ENCODE peak calls at places on chromosomes 1 and 21, in six cellular contexts. D is thoracic aorta, K is A549, O is H7, Q is brain microvascular endothelial cell, I is ovary. F is an unnamed sample.

GRCh38 chr1:243962541-243962940 is 88.5 kb upstream of the ZBTB18 start:
- DNase-seq in I (no peak), O (no peak), K (no peak), D (no peak), Q (no peak), F (no peak)

GRCh38 chr1:70966018-70966638 is 81.5 kb downstream of the PTGER3 start:
- DNase-seq in O (no peak), I (no peak), D (no peak), K (no peak), Q (no peak), F (peak)

GRCh38 chr1:85344256-85344694 is 67.8 kb upstream of the BCL10 start:
- DNase-seq in O (peak), K (peak), D (no peak), Q (peak), I (no peak), F (peak)

GRCh38 chr1:162253790-162254189 is 122.9 kb downstream of the SPATA46 start:
- DNase-seq in O (no peak), Q (no peak), D (no peak), K (no peak), I (no peak), F (no peak)

GRCh38 chr21:10641107-10641506 is 119.7 kb downstream of the TPTE start:
- DNase-seq in D (no peak), I (no peak), K (no peak), O (no peak), Q (no peak), F (no peak)

GRCh38 chr1:224181453-224181810 is 1.6 kb upstream of the DEGS1 start:
- DNase-seq in O (no peak), Q (no peak), K (no peak), D (no peak), I (no peak), F (no peak)

GRCh38 chr21:34035619-34036354 is 37.6 kb upstream of the MRPS6 start:
- DNase-seq in O (no peak), Q (no peak), D (no peak), I (no peak), K (no peak), F (no peak)

GRCh38 chr1:43783671-43784205 is 76.4 kb downstream of the ST3GAL3 start:
- DNase-seq in D (no peak), I (no peak), K (peak), Q (no peak), O (no peak), F (peak)

GRCh38 chr1:116457944-116458343 is 84.9 kb downstream of the ATP1A1 start:
- DNase-seq in O (no peak), Q (no peak), I (no peak), D (no peak), K (no peak), F (no peak)

GRCh38 chr1:15418811-15419515 is 9.3 kb downstream of the EFHD2 start:
- DNase-seq in Q (peak), I (no peak), K (no peak), D (no peak), O (no peak), F (no peak)

GRCh38 chr1:14642712-14643111 is 44.2 kb downstream of the KAZN start:
- DNase-seq in K (no peak), Q (no peak), D (no peak), O (no peak), I (no peak), F (no peak)

GRCh38 chr1:218664385-218665170 is 319.4 kb downstream of the TGFB2 start:
- DNase-seq in I (no peak), K (peak), D (no peak), Q (no peak), O (no peak), F (no peak)

GRCh38 chr1:109432336-109432735 is 6.1 kb upstream of the PSMA5 start:
- DNase-seq in O (no peak), Q (no peak), I (no peak), K (no peak), D (no peak), F (no peak)

GRCh38 chr1:41950820-41951219 is 32.1 kb upstream of the HIVEP3 start:
- DNase-seq in D (no peak), K (no peak), O (no peak), I (no peak), Q (no peak), F (no peak)

GRCh38 chr21:26093094-26093493 is 77.5 kb downstream of the APP start:
- DNase-seq in Q (peak), D (no peak), I (no peak), O (no peak), K (no peak), F (peak)

GRCh38 chr1:201414051-201414738 is 7.3 kb downstream of the TNNI1 start:
- DNase-seq in I (no peak), Q (no peak), K (no peak), O (no peak), D (no peak), F (no peak)

GRCh38 chr1:91993256-91993655 is 36.5 kb upstream of the EPHX4 start:
- DNase-seq in I (no peak), K (no peak), O (no peak), Q (no peak), D (no peak), F (no peak)

GRCh38 chr1:109929588-109930251 is 19.1 kb downstream of the CSF1 start:
- DNase-seq in I (peak), O (peak), K (no peak), D (no peak), Q (no peak), F (no peak)

GRCh38 chr1:8764301-8764937 is 53.0 kb downstream of the RERE start:
- DNase-seq in K (no peak), Q (no peak), I (no peak), O (no peak), D (no peak), F (peak)

GRCh38 chr1:171868217-171868616 is 26.9 kb downstream of the DNM3 start:
- DNase-seq in I (no peak), Q (no peak), D (no peak), O (no peak), K (no peak), F (peak)

GRCh38 chr21:41638201-41638790 is 128.6 kb downstream of the RIPK4 start:
- DNase-seq in Q (no peak), D (no peak), K (no peak), O (no peak), I (no peak), F (no peak)

GRCh38 chr1:54606096-54606989 is 17.0 kb downstream of the FAM151A start:
- DNase-seq in D (no peak), I (no peak), O (no peak), K (no peak), Q (no peak), F (no peak)
- H3K4me3 ChIP-seq in D (no peak), I (no peak), O (no peak), K (no peak), Q (no peak), F (no peak)

GRCh38 chr1:230280054-230280795 is 145.9 kb downstream of the PGBD5 start:
- DNase-seq in K (no peak), D (no peak), I (no peak), Q (no peak), O (peak), F (no peak)

GRCh38 chr1:230280906-230281413 is 145.2 kb downstream of the PGBD5 start:
- DNase-seq in D (no peak), K (no peak), O (peak), Q (no peak), I (no peak), F (no peak)

GRCh38 chr1:230279583-230279945 is 146.6 kb downstream of the PGBD5 start:
- DNase-seq in I (no peak), D (no peak), Q (no peak), O (no peak), K (no peak), F (no peak)

GRCh38 chr1:230277201-230277771 is 148.8 kb downstream of the PGBD5 start:
- DNase-seq in O (peak), Q (no peak), D (no peak), K (no peak), I (peak), F (no peak)

GRCh38 chr1:230278871-230279582 is 147.1 kb downstream of the PGBD5 start:
- DNase-seq in I (no peak), Q (no peak), O (no peak), D (no peak), K (no peak), F (no peak)
- H3K4me3 ChIP-seq in I (no peak), Q (no peak), O (no peak), D (no peak), K (no peak), F (no peak)

GRCh38 chr1:205041121-205041758 is 1.8 kb upstream of the CNTN2 start:
- DNase-seq in I (no peak), D (no peak), K (no peak), Q (no peak), O (no peak), F (no peak)

GRCh38 chr1:205043866-205044265 is 854 bp downstream of the CNTN2 start:
- DNase-seq in D (no peak), Q (no peak), O (peak), K (no peak), I (no peak), F (no peak)

GRCh38 chr1:205044745-205045144 is 1.7 kb downstream of the CNTN2 start:
- DNase-seq in I (no peak), O (peak), Q (no peak), K (no peak), D (no peak), F (no peak)

GRCh38 chr1:205041998-205042910 is 758 bp upstream of the CNTN2 start:
- DNase-seq in D (no peak), I (no peak), K (no peak), O (no peak), Q (no peak), F (no peak)

DNA sequence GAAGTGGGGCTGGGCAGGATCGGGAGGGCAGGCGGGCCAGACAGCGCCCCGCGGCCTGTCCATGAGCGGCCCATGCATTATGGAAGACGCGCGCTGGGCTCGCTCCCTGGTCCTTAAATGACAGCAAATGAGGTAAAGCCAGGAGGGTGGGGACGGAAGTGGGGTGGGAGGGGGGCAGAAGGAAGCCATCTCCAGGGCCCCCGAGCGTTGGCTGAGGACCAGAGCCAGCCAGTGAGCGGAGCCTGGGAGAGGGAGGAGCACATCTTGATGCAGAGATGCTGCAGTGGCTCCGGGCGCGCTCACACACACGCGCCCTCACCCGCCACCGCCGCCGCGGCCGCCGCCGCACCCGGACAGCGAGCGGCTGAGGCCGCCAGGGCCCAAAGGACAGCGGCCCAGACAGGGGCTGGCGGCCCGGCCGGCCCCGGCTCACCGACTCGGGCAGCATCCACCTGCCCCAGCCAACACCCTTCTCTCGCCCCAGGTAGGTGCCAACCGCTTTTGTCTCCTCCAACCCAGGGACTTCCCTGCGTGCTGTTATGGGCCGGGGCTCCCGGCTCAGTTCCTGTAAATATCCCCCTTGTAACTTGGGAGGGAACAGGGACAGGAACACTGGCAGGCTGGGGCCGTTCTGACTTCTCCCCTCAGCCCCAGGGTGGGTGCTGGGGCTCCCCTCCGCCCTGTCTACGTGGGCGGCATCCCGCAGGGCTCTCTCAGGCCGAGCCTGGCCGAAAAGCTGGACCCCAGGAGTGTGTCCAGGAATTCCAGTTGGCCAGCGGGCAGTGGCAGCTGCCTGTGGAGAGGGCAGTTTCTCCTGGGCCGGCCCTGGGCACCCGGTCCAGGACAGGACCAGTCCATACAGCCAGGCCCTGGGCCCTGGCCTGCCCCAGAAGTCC is at the start of gene CNTN2:
- DNase-seq in Q (no peak), K (no peak), O (peak), I (no peak), D (no peak), F (no peak)
- H3K4me3 ChIP-seq in Q (no peak), K (peak), O (peak), I (no peak), D (no peak), F (no peak)

DNA sequence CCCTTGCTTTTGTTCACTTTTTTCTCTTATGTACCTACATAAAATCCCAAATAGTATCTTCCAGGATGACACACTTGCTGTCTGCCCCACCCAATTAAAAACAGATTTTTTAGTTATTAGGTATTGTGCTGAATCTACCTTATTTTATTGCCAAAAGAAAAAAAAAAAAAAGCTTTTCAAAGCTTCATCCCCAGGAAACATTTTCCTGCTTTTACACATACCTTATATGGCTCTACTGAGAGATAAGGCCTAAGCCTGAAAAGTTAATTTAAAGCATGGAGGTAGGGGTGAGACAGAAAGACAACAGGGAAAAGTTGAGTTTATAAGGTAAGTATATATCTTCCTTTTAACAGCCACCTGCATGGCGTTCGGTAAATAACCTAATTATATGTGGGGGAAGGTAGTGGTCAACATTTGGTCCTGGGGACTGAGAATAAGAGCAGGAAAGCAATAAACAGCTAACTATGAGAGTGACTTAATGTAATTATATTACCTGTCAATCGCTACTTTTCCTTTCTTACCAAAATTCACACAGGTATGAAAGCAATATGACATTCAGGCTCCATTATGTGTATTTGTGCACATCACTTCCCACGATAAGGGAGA is 54.6 kb upstream of the BOLA1 start:
- DNase-seq in Q (no peak), O (no peak), D (no peak), I (no peak), K (no peak), F (no peak)
- H3K4me3 ChIP-seq in Q (peak), O (peak), D (no peak), I (no peak), K (peak), F (peak)

DNA sequence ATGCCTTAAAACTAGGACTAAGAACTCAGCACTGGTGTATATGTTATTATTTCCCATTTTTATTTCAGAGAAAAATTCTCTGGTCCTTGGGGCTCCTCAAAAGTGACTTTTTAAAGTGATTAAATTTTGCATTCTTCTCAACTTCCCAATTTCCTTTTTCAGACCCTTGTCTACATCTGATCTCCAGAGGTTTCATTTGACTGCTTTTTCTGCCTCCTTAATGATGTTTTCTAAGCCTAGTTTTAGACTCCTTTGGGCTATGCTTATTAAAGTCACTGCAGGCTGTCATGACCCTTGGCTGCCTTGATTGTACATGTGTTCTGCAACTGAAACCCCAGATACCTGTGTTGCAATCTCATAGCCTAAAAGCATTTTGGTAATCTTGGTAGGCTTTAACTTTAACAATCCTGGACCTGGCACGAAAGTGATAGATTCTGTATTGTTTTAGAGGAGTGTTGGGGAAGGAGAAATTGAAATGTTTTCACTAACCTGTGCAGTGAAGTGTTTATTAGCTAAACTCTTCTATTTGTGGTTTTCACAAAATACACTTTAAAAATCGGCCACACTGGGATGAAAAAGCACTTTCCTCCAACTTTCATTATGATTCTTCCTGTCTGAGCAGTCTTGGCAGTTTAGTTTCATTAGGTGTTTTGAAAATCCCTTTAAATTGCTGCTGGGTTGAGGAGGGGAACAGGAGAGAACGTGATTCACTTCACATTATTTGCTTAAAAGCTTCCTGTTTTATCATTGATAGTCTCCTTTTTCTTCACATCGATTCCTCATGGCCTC is 4.8 kb downstream of the MACO1 start:
- DNase-seq in Q (no peak), I (no peak), O (no peak), K (no peak), D (no peak), F (no peak)
- H3K4me3 ChIP-seq in Q (no peak), I (no peak), O (no peak), K (no peak), D (peak), F (no peak)

DNA sequence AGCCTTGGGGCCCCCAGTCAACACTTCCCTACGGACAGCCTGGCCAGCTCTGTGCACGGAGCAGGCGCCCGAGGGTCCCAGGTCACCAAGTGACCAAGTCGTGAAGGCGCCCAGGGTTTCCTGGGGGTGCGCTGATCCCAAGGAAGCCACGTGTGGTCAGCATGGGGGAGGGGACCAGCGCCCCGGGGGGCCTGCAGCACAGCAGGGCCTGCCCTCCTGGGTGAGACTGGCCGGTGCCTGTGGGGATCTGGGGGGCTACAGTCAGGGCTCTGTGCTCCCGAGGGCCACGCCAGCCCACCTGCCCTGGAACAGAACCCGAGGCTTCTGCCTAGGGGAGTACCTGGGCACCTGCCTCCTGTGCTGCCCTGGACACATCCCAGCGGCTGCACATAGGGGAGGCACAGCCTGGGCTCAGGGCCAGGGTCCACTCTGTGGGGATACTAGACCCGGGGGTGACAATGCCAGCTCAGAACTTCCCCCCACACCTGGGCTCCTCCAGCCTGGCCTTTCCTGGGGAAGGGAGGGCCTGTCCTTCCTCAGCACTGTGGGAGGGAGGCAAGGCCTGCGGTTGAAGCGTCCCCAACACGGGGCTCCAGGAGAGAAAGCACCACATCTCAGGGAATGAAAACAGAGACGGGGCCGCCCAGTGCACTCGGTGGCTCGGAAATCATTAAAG is 6.2 kb upstream of the POFUT2 start:
- DNase-seq in I (peak), Q (no peak), K (no peak), O (peak), D (no peak), F (no peak)
- H3K4me3 ChIP-seq in I (no peak), Q (peak), K (no peak), O (no peak), D (peak), F (no peak)

F was measured in cardiac fibroblast.